ENCODE peak calls at places on chromosomes 1 and 21, in four cellular contexts. J is dorsolateral prefrontal cortex, M is ELF-1, U is mucosa of gallbladder. E is an unnamed sample.

GRCh38 chr1:228339059-228339704 is 67.5 kb downstream of the TRIM11 start:
- DNase-seq in U (no peak), J (no peak), M (no peak), E (peak; percentile 10)

GRCh38 chr1:62295921-62296451 is 23.2 kb downstream of the KANK4 start:
- DNase-seq in U (no peak), M (no peak), J (no peak), E (no peak)

GRCh38 chr1:28260803-28261174 is 1.5 kb downstream of the SESN2 start:
- DNase-seq in U (no peak), M (no peak), J (no peak), E (no peak)

GRCh38 chr1:37473431-37474050 is 839 bp upstream of the ZC3H12A start:
- DNase-seq in J (peak; percentile 39), U (no peak), M (no peak), E (no peak)

GRCh38 chr1:113899101-113899500 is 5.5 kb downstream of the AP4B1 start:
- DNase-seq in M (no peak), J (no peak), U (no peak), E (no peak)

GRCh38 chr1:156639601-156640101 is 2.3 kb upstream of the BCAN start:
- DNase-seq in J (no peak), U (no peak), M (peak; percentile 79), E (no peak)

GRCh38 chr1:234998174-234998741 is 130.4 kb downstream of the TOMM20 start:
- DNase-seq in U (peak; percentile 72), J (no peak), M (peak; percentile 77), E (peak; percentile 79)

GRCh38 chr21:31878831-31879230 is 6.0 kb downstream of the HUNK start:
- DNase-seq in J (no peak), U (no peak), M (no peak), E (no peak)

GRCh38 chr1:19398309-19398760 is 86.2 kb downstream of the SLC66A1 start:
- DNase-seq in U (peak; percentile 53), J (no peak), M (peak; percentile 28), E (no peak)

GRCh38 chr1:117695796-117696505 is 90.1 kb downstream of the TENT5C start:
- DNase-seq in M (peak; percentile 61), J (no peak), U (peak; percentile 43), E (peak; percentile 53)

GRCh38 chr1:168365719-168366474 is 85.2 kb downstream of the TBX19 start:
- DNase-seq in J (no peak), U (no peak), M (peak; percentile 29), E (no peak)

GRCh38 chr1:83547903-83548302 is 451.0 kb downstream of the TTLL7 start:
- DNase-seq in J (no peak), M (no peak), U (no peak), E (no peak)

GRCh38 chr1:162136760-162137537 is 67.5 kb downstream of the NOS1AP start:
- DNase-seq in M (peak; percentile 20), U (no peak), J (no peak), E (no peak)

GRCh38 chr1:151885479-151885878 is 23.8 kb downstream of the THEM4 start:
- DNase-seq in U (no peak), M (no peak), J (no peak), E (no peak)

GRCh38 chr1:150161747-150162581 is 12.2 kb downstream of the PLEKHO1 start:
- DNase-seq in M (no peak), J (no peak), U (no peak), E (no peak)

GRCh38 chr1:25360596-25361581 is 22.8 kb downstream of the TMEM50A start:
- DNase-seq in J (no peak), U (no peak), M (no peak), E (no peak)